ENCODE peak calls at places on chromosomes 12 and 14, in nine cellular contexts. X, C, M, R, G, B, A, S and F are unnamed samples.

GRCh38 chr12:62530596-62530995 is 64.0 kb downstream of the MON2 start:
- DNase-seq in X (peak; percentile 6), C (no peak), M (no peak), R (no peak), G (no peak), B (no peak), A (no peak), S (no peak), F (no peak)

GRCh38 chr12:97716356-97716755 is 253.8 kb downstream of the RMST start:
- DNase-seq in X (peak; percentile 5), C (no peak), M (no peak), R (no peak), G (peak; percentile 25), B (no peak), A (no peak), S (no peak), F (no peak)

GRCh38 chr14:64762044-64763034 is 58.1 kb downstream of the PLEKHG3 start:
- DNase-seq in X (peak; percentile 82), C (no peak), M (peak; percentile 79), R (peak; percentile 33), G (peak; percentile 31), B (peak; percentile 53), A (no peak), S (peak; percentile 17), F (no peak)

GRCh38 chr14:79583738-79584405 is 627.4 kb downstream of the DIO2 start:
- DNase-seq in X (no peak), C (no peak), M (no peak), R (no peak), G (no peak), B (no peak), A (no peak), S (no peak), F (no peak)

GRCh38 chr12:89185889-89186288 is 166.4 kb downstream of the DUSP6 start:
- DNase-seq in X (no peak), C (no peak), M (no peak), R (no peak), G (no peak), B (no peak), A (no peak), S (no peak), F (no peak)

GRCh38 chr12:97223419-97223818 is 239.2 kb upstream of the RMST start:
- DNase-seq in X (no peak), C (no peak), M (no peak), R (no peak), G (no peak), B (no peak), A (no peak), S (no peak), F (no peak)

GRCh38 chr14:32933943-32934890 is 4.5 kb upstream of the NPAS3 start:
- DNase-seq in X (no peak), C (no peak), M (peak; percentile 23), R (no peak), G (no peak), B (no peak), A (no peak), S (no peak), F (no peak)

GRCh38 chr14:21868442-21869046 is 194.9 kb upstream of the OR4E1 start:
- DNase-seq in X (peak; percentile 47), C (peak; percentile 27), M (peak; percentile 87), R (no peak), G (peak; percentile 62), B (peak; percentile 70), A (peak; percentile 78), S (peak; percentile 71), F (peak; percentile 54)

GRCh38 chr12:130031571-130032189 is 127.9 kb upstream of the TMEM132D start:
- DNase-seq in X (peak; percentile 56), C (peak; percentile 67), M (peak; percentile 50), R (no peak), G (peak; percentile 78), B (peak; percentile 19), A (peak; percentile 20), S (peak; percentile 61), F (peak; percentile 16)